ENCODE peak calls at places on chromosomes 16 and 17, in nine cellular contexts. F is right atrium auricular region, Q is neuronal stem cell, W is psoas muscle, T is lower leg skin, J is testis, P is cardiac muscle cell, E is A549, N is SJCRH30. V is an unnamed sample.

GRCh38 chr16:78490847-78491246 is 391.4 kb downstream of the WWOX start:
- DNase-seq in F (no peak), Q (no peak), E (no peak), P (no peak), T (no peak), W (peak), N (no peak), J (no peak), V (no peak)

GRCh38 chr16:84088695-84089395 is 27.9 kb downstream of the MBTPS1 start:
- DNase-seq in W (no peak), E (no peak), N (no peak), F (no peak), Q (no peak), P (no peak), J (no peak), T (no peak), V (no peak)

GRCh38 chr16:55480228-55480655 is 1.2 kb downstream of the MMP2 start:
- DNase-seq in N (peak), Q (no peak), T (peak), E (no peak), W (peak), P (peak), J (peak), F (peak), V (peak)

GRCh38 chr16:24748242-24748641 is 18.8 kb downstream of the TNRC6A start:
- DNase-seq in E (peak), W (no peak), N (peak), F (peak), Q (no peak), J (peak), P (peak), T (peak), V (no peak)

GRCh38 chr16:48479319-48479718 is 94.1 kb upstream of the SIAH1 start:
- DNase-seq in W (no peak), E (no peak), J (no peak), Q (no peak), F (no peak), P (no peak), T (no peak), N (no peak), V (no peak)

GRCh38 chr17:83061586-83061985 is 17.8 kb upstream of the METRNL start:
- DNase-seq in N (no peak), J (no peak), E (no peak), T (no peak), W (no peak), P (no peak), Q (no peak), F (no peak), V (no peak)

GRCh38 chr16:57475711-57476339 is 10.5 kb downstream of the DOK4 start:
- DNase-seq in J (no peak), N (peak), Q (no peak), E (peak), W (no peak), P (peak), T (no peak), F (no peak), V (peak)

GRCh38 chr16:68737730-68738590 is 868 bp downstream of the CDH1 start:
- DNase-seq in N (no peak), Q (no peak), T (no peak), J (peak), E (peak), W (no peak), F (no peak), P (no peak), V (peak)

GRCh38 chr17:78092794-78093324 is 35.7 kb downstream of the TMC6 start:
- DNase-seq in N (no peak), W (no peak), E (no peak), T (no peak), Q (no peak), P (no peak), F (no peak), J (no peak), V (no peak)

GRCh38 chr17:13490427-13490826 is 111.3 kb downstream of the HS3ST3A1 start:
- DNase-seq in N (peak), Q (no peak), T (no peak), P (no peak), W (no peak), F (no peak), J (no peak), E (no peak), V (no peak)

GRCh38 chr16:47815655-47816054 is 340.1 kb downstream of the ABCC12 start:
- DNase-seq in F (no peak), J (no peak), W (no peak), P (peak), Q (no peak), T (no peak), N (no peak), E (no peak), V (no peak)

GRCh38 chr17:57874434-57875108 is 24.7 kb upstream of the MRPS23 start:
- DNase-seq in T (no peak), N (peak), J (peak), F (peak), W (peak), P (peak), Q (peak), E (no peak), V (peak)

GRCh38 chr16:67454104-67454503 is 23.2 kb downstream of the HSD11B2 start:
- DNase-seq in F (no peak), Q (no peak), J (peak), P (no peak), T (no peak), N (no peak), E (no peak), W (no peak), V (peak)

GRCh38 chr16:28063611-28064061 is at the start of gene GSG1L:
- DNase-seq in E (no peak), W (no peak), F (no peak), N (no peak), P (no peak), T (no peak), J (no peak), Q (no peak), V (peak)

GRCh38 chr16:28063047-28063521 is 430 bp downstream of the GSG1L start:
- DNase-seq in F (no peak), Q (no peak), P (peak), E (no peak), T (no peak), J (no peak), W (no peak), N (no peak), V (peak)

GRCh38 chr16:28059841-28060240 is 3.7 kb downstream of the GSG1L start:
- DNase-seq in J (no peak), T (no peak), W (no peak), E (no peak), P (no peak), Q (no peak), N (no peak), F (no peak), V (no peak)

GRCh38 chr16:28062261-28063046 is 1.1 kb downstream of the GSG1L start:
- DNase-seq in J (no peak), F (no peak), W (no peak), T (no peak), Q (no peak), N (no peak), E (no peak), P (no peak), V (peak)

GRCh38 chr16:28061702-28062101 is 1.8 kb downstream of the GSG1L start:
- DNase-seq in Q (no peak), N (no peak), F (no peak), J (no peak), E (no peak), T (no peak), P (no peak), W (no peak), V (no peak)
- H3K4me3 ChIP-seq in Q (no peak), N (no peak), F (peak), J (no peak), E (no peak), T (no peak), P (no peak), W (no peak), V (no peak)

DNA sequence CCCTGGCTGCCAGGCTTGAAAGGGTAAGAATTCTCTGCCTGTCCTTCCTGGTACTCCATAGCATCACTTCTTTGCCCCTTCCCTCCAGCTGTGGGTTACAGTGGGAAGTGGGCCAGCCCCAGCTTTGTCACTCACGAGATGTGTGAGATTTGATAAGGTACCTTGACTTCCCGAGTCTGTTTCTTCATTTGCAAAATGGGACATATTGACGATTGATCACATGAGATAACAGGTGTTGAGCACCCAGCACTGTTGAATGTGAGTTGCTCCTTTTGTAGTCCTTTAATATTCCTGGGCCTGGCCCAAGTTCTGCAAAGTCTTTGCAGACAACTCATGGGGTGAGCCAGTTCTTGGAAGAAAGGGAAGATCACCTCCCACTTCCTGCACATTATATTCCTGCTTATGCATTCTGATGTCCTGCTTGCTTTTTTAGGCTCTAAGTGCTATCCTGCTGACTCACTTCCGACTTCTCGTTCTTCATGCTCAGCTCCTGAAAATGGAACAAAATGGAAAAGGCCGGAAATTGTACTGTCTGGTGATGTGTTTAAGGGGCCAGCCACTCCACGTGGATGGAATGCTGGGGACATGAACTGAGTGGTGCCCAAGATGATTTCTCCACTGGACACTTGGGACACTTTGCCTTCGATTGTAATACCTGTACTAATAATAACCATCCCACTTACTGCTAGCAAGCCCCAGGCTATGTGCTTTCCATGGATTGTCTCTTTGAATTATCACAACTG is 8.3 kb upstream of the NLK start:
- DNase-seq in T (no peak), J (no peak), E (no peak), P (peak), W (no peak), N (no peak), F (no peak), Q (no peak), V (no peak)
- H3K4me3 ChIP-seq in T (no peak), J (no peak), E (no peak), P (no peak), W (no peak), N (no peak), F (no peak), Q (no peak), V (no peak)

GRCh38 chr17:76869209-76869877 is 1.1 kb downstream of the MGAT5B start:
- DNase-seq in N (no peak), Q (no peak), E (no peak), W (no peak), P (no peak), J (no peak), T (no peak), F (no peak), V (peak)
- H3K4me3 ChIP-seq in N (no peak), Q (peak), E (peak), W (no peak), P (no peak), J (no peak), T (no peak), F (peak), V (peak)

DNA sequence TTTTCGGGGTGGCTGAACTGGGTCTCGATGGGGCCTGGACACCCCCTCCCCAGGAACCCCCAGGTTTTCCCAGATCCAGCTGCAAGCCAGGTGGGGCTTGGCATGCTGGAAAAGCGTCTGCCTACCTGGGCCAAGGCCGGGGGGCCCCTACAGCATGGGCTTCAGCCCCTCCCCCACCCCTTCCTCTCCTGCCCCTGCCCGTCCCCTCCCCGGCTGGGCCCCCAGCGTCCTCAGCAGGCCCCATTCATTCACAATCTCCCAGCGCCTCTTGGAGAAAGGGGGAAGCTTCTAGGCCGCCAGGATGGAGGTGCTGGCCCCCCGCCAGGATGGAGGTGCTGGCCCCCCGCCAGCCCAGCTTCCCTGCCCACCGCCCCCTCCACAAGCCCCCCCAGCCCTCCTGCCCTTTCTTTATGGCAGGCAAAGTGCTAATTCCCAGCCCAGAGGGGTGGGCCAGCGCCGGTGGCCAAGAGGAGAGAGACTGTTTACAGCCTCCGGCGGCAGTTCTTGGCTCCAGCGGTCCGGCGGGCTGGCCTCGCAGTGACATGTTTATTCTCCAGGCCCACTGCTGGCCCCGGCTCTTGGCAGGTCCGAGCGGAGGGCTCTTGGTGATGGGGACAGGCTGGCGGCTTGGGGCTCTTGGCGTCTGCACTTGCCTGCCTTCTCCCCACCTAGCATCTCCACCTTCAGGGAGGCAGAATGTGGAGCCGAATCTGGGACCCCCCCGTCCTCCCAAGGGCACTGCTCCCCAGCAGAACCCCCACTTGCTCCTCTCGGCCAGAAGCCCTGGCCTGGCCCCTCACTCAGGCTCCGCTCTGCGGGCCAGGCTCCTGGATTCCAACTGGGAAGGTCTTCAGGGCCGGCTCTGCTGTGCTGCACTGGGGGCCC is 94.4 kb upstream of the CIBAR2 start:
- DNase-seq in T (no peak), P (peak), Q (no peak), N (peak), F (peak), E (no peak), W (peak), J (peak), V (peak)
- H3K4me3 ChIP-seq in T (no peak), P (no peak), Q (no peak), N (no peak), F (peak), E (no peak), W (no peak), J (no peak), V (no peak)

GRCh38 chr16:30009990-30010816 is 624 bp downstream of the DOC2A start:
- DNase-seq in T (no peak), E (no peak), P (no peak), N (no peak), Q (no peak), J (no peak), F (no peak), W (no peak), V (peak)
- H3K4me3 ChIP-seq in T (no peak), E (peak), P (peak), N (no peak), Q (peak), J (peak), F (peak), W (peak), V (peak)

GRCh38 chr16:17343729-17344128 is 127.0 kb downstream of the XYLT1 start:
- DNase-seq in P (no peak), F (no peak), N (no peak), W (no peak), T (no peak), Q (no peak), J (no peak), E (no peak), V (no peak)

GRCh38 chr16:17339764-17340541 is 130.8 kb downstream of the XYLT1 start:
- DNase-seq in N (no peak), E (no peak), Q (no peak), F (no peak), J (no peak), T (no peak), P (no peak), W (no peak), V (no peak)

GRCh38 chr16:17343028-17343427 is 127.7 kb downstream of the XYLT1 start:
- DNase-seq in F (no peak), E (no peak), N (no peak), P (no peak), T (no peak), J (no peak), W (no peak), Q (no peak), V (no peak)

GRCh38 chr16:17340804-17341203 is 130.0 kb downstream of the XYLT1 start:
- DNase-seq in Q (no peak), P (no peak), W (no peak), F (no peak), E (no peak), N (no peak), T (no peak), J (no peak), V (no peak)

DNA sequence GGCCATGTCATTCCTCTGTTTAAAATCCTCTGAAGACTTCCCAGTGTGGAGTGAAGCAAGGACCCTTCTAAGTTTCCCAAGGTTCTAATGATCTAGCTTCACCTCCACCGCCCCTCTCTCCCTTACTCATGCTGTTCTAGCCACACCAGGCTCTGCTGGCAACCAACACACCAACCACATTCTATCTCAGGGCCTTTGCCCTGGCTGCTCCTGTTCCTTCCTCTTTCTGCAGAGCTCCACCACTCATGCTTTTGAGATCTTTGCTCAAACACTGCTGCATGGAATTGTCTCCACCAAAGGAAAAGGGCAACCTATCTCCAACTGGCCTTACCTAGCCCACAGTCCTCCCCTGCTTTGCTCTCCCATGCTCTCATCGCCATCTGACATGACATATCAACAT is 128.7 kb downstream of the XYLT1 start:
- DNase-seq in W (no peak), F (no peak), Q (no peak), E (no peak), N (no peak), P (no peak), J (no peak), T (no peak), V (no peak)
- H3K4me3 ChIP-seq in W (no peak), F (no peak), Q (no peak), E (no peak), N (no peak), P (no peak), J (no peak), T (no peak), V (no peak)

GRCh38 chr17:6454495-6455320 is 10.5 kb downstream of the PIMREG start:
- DNase-seq in E (no peak), F (no peak), Q (no peak), J (no peak), W (no peak), P (no peak), T (no peak), N (peak), V (peak)
- H3K4me3 ChIP-seq in E (no peak), F (peak), Q (peak), J (peak), W (peak), P (no peak), T (no peak), N (no peak), V (peak)

GRCh38 chr17:42680331-42680808 is 1.3 kb downstream of the CCR10 start:
- DNase-seq in P (no peak), W (no peak), T (no peak), Q (no peak), F (no peak), N (peak), J (peak), E (no peak), V (peak)

GRCh38 chr17:42683407-42684031 is 1.2 kb downstream of the CNTNAP1 start:
- DNase-seq in N (no peak), P (peak), J (no peak), E (no peak), T (no peak), W (no peak), Q (no peak), F (peak), V (peak)

GRCh38 chr17:42682400-42683384 is at the start of gene CNTNAP1:
- DNase-seq in T (no peak), F (peak), W (peak), P (peak), Q (peak), J (peak), N (peak), E (peak), V (peak)

GRCh38 chr17:42684033-42684625 is 1.8 kb downstream of the CNTNAP1 start:
- DNase-seq in T (no peak), W (no peak), J (no peak), N (no peak), F (no peak), P (no peak), E (no peak), Q (no peak), V (no peak)

DNA sequence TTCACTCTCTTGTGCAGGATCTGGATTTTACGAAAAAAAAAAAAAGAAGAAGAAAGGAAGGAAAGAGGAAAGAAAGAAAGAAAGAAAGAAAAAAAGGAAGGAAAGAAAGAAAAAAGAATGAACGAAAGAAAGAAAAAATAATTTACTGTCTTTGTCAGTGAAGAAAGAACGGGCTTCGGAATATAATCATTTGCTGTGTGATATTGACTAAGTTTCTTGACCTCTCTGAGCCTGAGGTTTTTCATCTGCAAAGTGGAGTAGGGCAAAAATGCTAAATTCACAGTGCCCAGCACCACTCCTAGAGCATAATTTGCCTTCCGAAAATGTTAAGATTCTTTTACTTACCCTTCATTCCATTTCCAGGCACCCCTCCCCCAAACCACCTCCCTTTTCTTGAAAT is 333 bp upstream of the CCR10 start:
- DNase-seq in P (no peak), E (no peak), Q (no peak), J (no peak), N (no peak), T (no peak), F (no peak), W (no peak), V (no peak)
- H3K4me3 ChIP-seq in P (peak), E (peak), Q (peak), J (no peak), N (peak), T (no peak), F (peak), W (peak), V (peak)